ENCODE peak calls at places on chromosomes 7 and 10, in five cellular contexts. T, C, Q, P and D are unnamed samples.

GRCh38 chr7:132181371-132181770 is 394.9 kb downstream of the PLXNA4 start:
- DNase-seq in T (no peak), Q (no peak), P (no peak), C (no peak), D (no peak)

GRCh38 chr7:143988986-143989745 is 11.0 kb upstream of the OR6B1 start:
- DNase-seq in Q (no peak), C (no peak), P (peak; percentile 41), T (no peak), D (peak; percentile 68)

GRCh38 chr7:121406866-121407439 is 10.8 kb upstream of the FAM3C start:
- DNase-seq in P (no peak), C (no peak), T (no peak), Q (no peak), D (no peak)

GRCh38 chr10:61902448-61903183 is 1.1 kb downstream of the ARID5B start:
- DNase-seq in T (peak; percentile 95), Q (peak; percentile 75), P (peak; percentile 61), C (no peak), D (peak; percentile 78)

GRCh38 chr7:143286522-143286890 is 1.6 kb upstream of the CASP2 start:
- DNase-seq in C (no peak), Q (no peak), T (no peak), P (no peak), D (no peak)

GRCh38 chr7:43869898-43870240 is 552 bp upstream of the MRPS24 start:
- DNase-seq in P (peak; percentile 96), C (no peak), T (peak; percentile 87), Q (peak; percentile 93), D (peak; percentile 95)

GRCh38 chr7:8154290-8154689 is 107.7 kb downstream of the ICA1 start:
- DNase-seq in Q (no peak), C (no peak), T (no peak), P (no peak), D (no peak)

GRCh38 chr7:79272938-79273337 is 180.5 kb downstream of the MAGI2 start:
- DNase-seq in Q (no peak), P (peak; percentile 70), T (no peak), C (no peak), D (peak; percentile 22)

GRCh38 chr7:33062023-33062781 is at the start of gene NT5C3A:
- DNase-seq in T (peak; percentile 35), Q (peak; percentile 39), C (no peak), P (no peak), D (peak; percentile 67)

GRCh38 chr10:2329082-2329481 is 591.8 kb upstream of the ADARB2 start:
- DNase-seq in Q (no peak), P (no peak), T (no peak), C (no peak), D (no peak)

GRCh38 chr10:45370202-45370955 is 3.6 kb upstream of the ALOX5 start:
- DNase-seq in Q (no peak), C (no peak), P (no peak), T (no peak), D (no peak)

GRCh38 chr10:49187044-49187484 is 1.1 kb downstream of the TMEM273 start:
- DNase-seq in P (no peak), C (no peak), T (no peak), Q (no peak), D (no peak)

GRCh38 chr7:129772646-129773280 is 161.2 kb downstream of the NRF1 start:
- DNase-seq in T (no peak), Q (no peak), P (no peak), C (no peak), D (no peak)

GRCh38 chr10:97000487-97001182 is 168.5 kb downstream of the LCOR start:
- DNase-seq in T (peak; percentile 70), P (no peak), Q (no peak), C (no peak), D (no peak)

GRCh38 chr10:119625570-119626280 is 25.5 kb upstream of the BAG3 start:
- DNase-seq in T (no peak), C (no peak), P (no peak), Q (no peak), D (no peak)

GRCh38 chr10:117134084-117135025 is 3.7 kb downstream of the VAX1 start:
- DNase-seq in C (no peak), T (no peak), Q (no peak), P (no peak), D (peak; percentile 24)

GRCh38 chr10:93796167-93796566 is 38.4 kb downstream of the LGI1 start:
- DNase-seq in T (no peak), Q (no peak), P (no peak), C (no peak), D (no peak)

GRCh38 chr10:126955934-126956711 is 50.9 kb downstream of the DOCK1 start:
- DNase-seq in Q (no peak), T (no peak), C (no peak), P (no peak), D (no peak)

GRCh38 chr10:36057731-36058130 is 415.6 kb upstream of the FZD8 start:
- DNase-seq in C (no peak), T (no peak), P (no peak), Q (no peak), D (no peak)

GRCh38 chr10:25047088-25047487 is 30.7 kb downstream of the THNSL1 start:
- DNase-seq in Q (no peak), C (no peak), T (no peak), P (no peak), D (no peak)
- H3K4me1 ChIP-seq in Q (peaks cover 6% of the 10 kb centered on the region), C (no peaks in the 10 kb centered on the region), T (no peaks in the 10 kb centered on the region), P (no peaks in the 10 kb centered on the region), D (peaks cover 22% of the 10 kb centered on the region)

GRCh38 chr10:130282492-130283233 is 146.5 kb downstream of the GLRX3 start:
- DNase-seq in C (no peak), T (no peak), P (no peak), Q (no peak), D (no peak)

DNA sequence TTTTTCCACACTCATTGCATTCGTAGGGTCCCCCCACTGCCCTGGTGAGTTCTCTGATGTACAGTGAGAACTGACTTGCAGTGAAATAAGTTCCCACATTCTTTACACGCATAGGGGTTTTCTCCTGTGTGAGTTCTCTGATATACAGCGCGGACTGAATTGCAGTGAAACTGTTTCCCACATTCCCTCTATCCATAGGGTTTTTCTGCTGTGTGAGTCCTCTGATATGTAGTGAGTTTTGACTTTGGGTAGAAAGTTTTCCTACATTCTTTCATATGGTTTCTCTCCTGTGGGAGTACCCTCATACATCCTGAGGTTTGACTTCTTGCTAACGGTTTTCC is 147.0 kb downstream of the GLRX3 start:
- DNase-seq in Q (no peak), P (no peak), C (no peak), T (no peak), D (no peak)
- H3K9me3 ChIP-seq in Q (peaks cover 75% of the 10 kb centered on the region), P (peaks cover 47% of the 10 kb centered on the region), C (peaks cover 6% of the 10 kb centered on the region), T (peaks cover 25% of the 10 kb centered on the region), D (peaks cover 92% of the 10 kb centered on the region)

GRCh38 chr7:13467111-13467547 is 522.3 kb downstream of the ETV1 start:
- DNase-seq in C (no peak), P (no peak), Q (no peak), T (no peak), D (peak; percentile 5)
- H3K9ac ChIP-seq in C (no peak overlapping the region), P (no peak overlapping the region), Q (no peak overlapping the region), T (no peak overlapping the region), D (no peak overlapping the region)

GRCh38 chr7:22713463-22713862 is 13.5 kb upstream of the IL6 start:
- DNase-seq in C (no peak), T (no peak), Q (no peak), P (no peak), D (no peak)
- H3K4me1 ChIP-seq in C (peaks cover 4% of the 10 kb centered on the region), T (peaks cover 15% of the 10 kb centered on the region), Q (peaks cover 12% of the 10 kb centered on the region), P (peaks cover 9% of the 10 kb centered on the region), D (peaks cover 11% of the 10 kb centered on the region)

GRCh38 chr7:156220078-156220605 is 407.9 kb upstream of the SHH start:
- DNase-seq in Q (no peak), C (no peak), T (no peak), P (no peak), D (no peak)

GRCh38 chr7:156219307-156220077 is 407.2 kb upstream of the SHH start:
- DNase-seq in P (no peak), Q (no peak), C (no peak), T (no peak), D (no peak)

GRCh38 chr7:156222611-156223010 is 410.3 kb upstream of the SHH start:
- DNase-seq in C (no peak), P (no peak), T (no peak), Q (no peak), D (no peak)

GRCh38 chr7:156222151-156222550 is 409.9 kb upstream of the SHH start:
- DNase-seq in Q (no peak), C (no peak), P (no peak), T (no peak), D (no peak)

GRCh38 chr7:156220701-156221100 is 408.4 kb upstream of the SHH start:
- DNase-seq in Q (no peak), C (no peak), T (no peak), P (no peak), D (no peak)
- H3K9me3 ChIP-seq in Q (peaks cover 13% of the 10 kb centered on the region), C (peaks cover 2% of the 10 kb centered on the region), T (no peaks in the 10 kb centered on the region), P (peaks cover 42% of the 10 kb centered on the region), D (peaks cover 9% of the 10 kb centered on the region)

DNA sequence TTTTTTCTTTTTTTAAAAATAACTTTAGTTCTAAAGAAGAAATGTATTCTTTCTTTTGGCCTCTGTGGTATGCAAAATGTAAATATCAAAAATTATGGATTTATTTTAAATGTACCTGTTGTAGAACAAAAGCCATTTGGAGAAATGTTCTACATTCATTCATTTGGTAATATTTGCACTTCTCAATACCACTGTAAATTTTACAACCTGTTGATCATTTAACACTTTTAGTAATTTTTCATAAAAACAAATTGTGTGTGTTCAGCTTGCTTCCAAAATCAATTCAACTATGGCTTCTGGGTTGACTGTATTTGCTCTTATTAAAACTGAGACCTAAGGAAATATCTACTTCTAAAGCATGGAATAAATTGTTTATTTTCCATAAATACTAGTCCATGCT is 2.3 kb upstream of the IGF2BP3 start:
- DNase-seq in C (no peak), P (no peak), T (no peak), Q (no peak), D (no peak)
- H3K9ac ChIP-seq in C (peak overlapping the region; percentile 88), P (no peak overlapping the region), T (no peak overlapping the region), Q (no peak overlapping the region), D (no peak overlapping the region)

GRCh38 chr10:110852255-110852896 is 19.4 kb upstream of the PDCD4 start:
- DNase-seq in T (peak; percentile 91), Q (peak; percentile 99), C (no peak), P (peak; percentile 12), D (no peak)
- H3K4me1 ChIP-seq in T (peaks cover 16% of the 10 kb centered on the region), Q (peaks cover 39% of the 10 kb centered on the region), C (peaks cover 53% of the 10 kb centered on the region), P (peaks cover 2% of the 10 kb centered on the region), D (peaks cover 23% of the 10 kb centered on the region)

GRCh38 chr7:157824011-157824818 is 487.4 kb downstream of the DNAJB6 start:
- DNase-seq in P (no peak), Q (no peak), C (no peak), T (no peak), D (no peak)
- H3K9me3 ChIP-seq in P (peaks cover 64% of the 10 kb centered on the region), Q (peaks cover 52% of the 10 kb centered on the region), C (no peaks in the 10 kb centered on the region), T (no peaks in the 10 kb centered on the region), D (peaks cover 2% of the 10 kb centered on the region)